ENCODE peak calls at places on chromosome 11, in five cellular contexts. One of them, this sample, is unnamed.

GRCh38 chr11:69807416-69807815 is 11.8 kb downstream of the FGF3 start:
- DNase-seq in SK-N-SH: no peak
- DNase-seq in BJ: no peak
- DNase-seq in hepatocyte: no peak
- DNase-seq in neuronal stem cell: no peak
- DNase-seq in this sample: no peak

GRCh38 chr11:32231909-32232493 is 141.1 kb downstream of the RCN1 start:
- DNase-seq in neuronal stem cell: peak; percentile 39
- DNase-seq in SK-N-SH: peak; percentile 33
- DNase-seq in hepatocyte: peak; percentile 48
- DNase-seq in BJ: no peak
- DNase-seq in this sample: peak; percentile 62

GRCh38 chr11:96393753-96394348 is 4.0 kb downstream of the JRKL start:
- DNase-seq in hepatocyte: peak; percentile 53
- DNase-seq in SK-N-SH: peak; percentile 45
- DNase-seq in BJ: no peak
- DNase-seq in neuronal stem cell: no peak
- DNase-seq in this sample: peak; percentile 30

GRCh38 chr11:85768473-85769146 is 42.3 kb downstream of the SYTL2 start:
- DNase-seq in BJ: no peak
- DNase-seq in hepatocyte: no peak
- DNase-seq in neuronal stem cell: no peak
- DNase-seq in SK-N-SH: no peak
- DNase-seq in this sample: no peak

GRCh38 chr11:67409261-67409666 is 5.4 kb downstream of the TBC1D10C start:
- DNase-seq in hepatocyte: no peak
- DNase-seq in SK-N-SH: no peak
- DNase-seq in neuronal stem cell: no peak
- DNase-seq in BJ: no peak
- DNase-seq in this sample: peak; percentile 73

GRCh38 chr11:11742486-11742885 is 99.3 kb upstream of the USP47 start:
- DNase-seq in hepatocyte: no peak
- DNase-seq in neuronal stem cell: no peak
- DNase-seq in SK-N-SH: no peak
- DNase-seq in BJ: no peak
- DNase-seq in this sample: no peak

GRCh38 chr11:68007498-68008380 is 2.4 kb upstream of the ALDH3B1 start:
- DNase-seq in neuronal stem cell: no peak
- DNase-seq in SK-N-SH: no peak
- DNase-seq in BJ: no peak
- DNase-seq in hepatocyte: no peak
- DNase-seq in this sample: no peak

GRCh38 chr11:70078095-70078795 is at the start of gene ANO1:
- DNase-seq in neuronal stem cell: no peak
- DNase-seq in hepatocyte: peak; percentile 53
- DNase-seq in BJ: no peak
- DNase-seq in SK-N-SH: peak; percentile 79
- DNase-seq in this sample: peak; percentile 88

GRCh38 chr11:58768137-58768536 is 36.4 kb upstream of the GLYAT start:
- DNase-seq in neuronal stem cell: no peak
- DNase-seq in SK-N-SH: no peak
- DNase-seq in BJ: no peak
- DNase-seq in hepatocyte: no peak
- DNase-seq in this sample: no peak

GRCh38 chr11:26830757-26831156 is 108.9 kb upstream of the SLC5A12 start:
- DNase-seq in SK-N-SH: no peak
- DNase-seq in hepatocyte: no peak
- DNase-seq in neuronal stem cell: no peak
- DNase-seq in BJ: no peak
- DNase-seq in this sample: no peak

GRCh38 chr11:18974192-18974591 is 35.0 kb upstream of the MRGPRX1 start:
- DNase-seq in BJ: no peak
- DNase-seq in SK-N-SH: no peak
- DNase-seq in hepatocyte: no peak
- DNase-seq in neuronal stem cell: no peak
- DNase-seq in this sample: peak; percentile 17

GRCh38 chr11:113373981-113374560 is 13.5 kb upstream of the ANKK1 start:
- DNase-seq in SK-N-SH: no peak
- DNase-seq in BJ: no peak
- DNase-seq in hepatocyte: no peak
- DNase-seq in neuronal stem cell: no peak
- DNase-seq in this sample: no peak

GRCh38 chr11:12696911-12697581 is 22.8 kb downstream of the TEAD1 start:
- DNase-seq in neuronal stem cell: no peak
- DNase-seq in SK-N-SH: no peak
- DNase-seq in BJ: no peak
- DNase-seq in hepatocyte: no peak
- DNase-seq in this sample: no peak

GRCh38 chr11:46639197-46639839 is 22.0 kb downstream of the ATG13 start:
- DNase-seq in neuronal stem cell: no peak
- DNase-seq in BJ: no peak
- DNase-seq in SK-N-SH: no peak
- DNase-seq in hepatocyte: no peak
- DNase-seq in this sample: no peak
- H3K4me3 ChIP-seq in neuronal stem cell: no peak overlapping the region
- H3K4me3 ChIP-seq in BJ: no peak overlapping the region
- H3K4me3 ChIP-seq in SK-N-SH: no peak overlapping the region
- H3K4me3 ChIP-seq in hepatocyte: no peak overlapping the region
- H3K4me3 ChIP-seq in this sample: no peak overlapping the region

GRCh38 chr11:43582024-43582836 is 98.3 kb upstream of the HSD17B12 start:
- DNase-seq in neuronal stem cell: no peak
- DNase-seq in hepatocyte: no peak
- DNase-seq in SK-N-SH: peak; percentile 38
- DNase-seq in BJ: no peak
- DNase-seq in this sample: peak; percentile 57
- H3K27me3 ChIP-seq in neuronal stem cell: peaks cover 98% of the 10 kb centered on the region
- H3K27me3 ChIP-seq in hepatocyte: peaks cover 93% of the 10 kb centered on the region
- H3K27me3 ChIP-seq in SK-N-SH: peaks cover 67% of the 10 kb centered on the region
- H3K27me3 ChIP-seq in BJ: peaks cover 46% of the 10 kb centered on the region
- H3K27me3 ChIP-seq in this sample: peaks cover 84% of the 10 kb centered on the region

GRCh38 chr11:71183878-71184277 is 68.5 kb downstream of the SHANK2 start:
- DNase-seq in SK-N-SH: no peak
- DNase-seq in hepatocyte: no peak
- DNase-seq in neuronal stem cell: no peak
- DNase-seq in BJ: no peak
- DNase-seq in this sample: no peak
- H3K4me3 ChIP-seq in SK-N-SH: no peak overlapping the region
- H3K4me3 ChIP-seq in hepatocyte: no peak overlapping the region
- H3K4me3 ChIP-seq in neuronal stem cell: no peak overlapping the region
- H3K4me3 ChIP-seq in BJ: no peak overlapping the region
- H3K4me3 ChIP-seq in this sample: no peak overlapping the region

DNA sequence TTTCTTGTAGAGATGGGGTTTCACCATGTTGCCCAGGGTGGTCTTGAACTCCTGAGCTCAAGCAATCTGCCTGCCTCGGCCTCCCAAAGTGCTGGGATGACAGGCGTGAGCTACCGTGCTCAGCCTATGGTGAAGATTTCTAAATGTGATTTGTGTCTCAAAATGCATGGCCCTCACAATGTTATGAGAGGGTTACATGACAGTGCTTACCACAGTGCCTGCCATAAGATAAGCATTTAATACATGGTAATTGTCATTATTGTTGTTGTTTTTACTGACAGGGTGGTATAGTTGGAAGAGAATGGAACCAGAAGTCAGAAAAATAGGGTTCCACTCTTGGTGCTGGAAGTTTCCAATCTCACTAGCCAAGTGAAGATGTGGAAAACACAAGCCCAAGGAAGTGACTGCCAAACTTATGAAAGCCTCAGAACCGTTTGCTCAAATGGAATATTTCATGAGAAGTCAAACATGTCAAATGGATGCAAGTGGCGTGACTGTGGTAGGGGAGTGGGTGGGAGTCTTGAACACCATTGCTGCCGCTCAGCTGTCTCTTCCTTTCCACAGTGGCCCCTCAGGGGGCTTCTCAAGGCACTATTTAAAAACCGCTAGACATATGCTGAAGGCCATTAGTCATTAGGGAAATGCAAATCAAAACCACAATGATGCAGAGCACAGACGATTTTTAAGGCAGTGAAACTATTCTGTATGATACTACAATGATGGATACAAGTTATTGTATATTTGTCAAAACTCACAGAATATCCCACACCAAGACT is 29.1 kb upstream of the LMO2 start:
- DNase-seq in neuronal stem cell: no peak
- DNase-seq in BJ: no peak
- DNase-seq in hepatocyte: no peak
- DNase-seq in SK-N-SH: no peak
- DNase-seq in this sample: no peak
- H3K27me3 ChIP-seq in neuronal stem cell: no peaks in the 10 kb centered on the region
- H3K27me3 ChIP-seq in BJ: peaks cover 9% of the 10 kb centered on the region
- H3K27me3 ChIP-seq in hepatocyte: no peaks in the 10 kb centered on the region
- H3K27me3 ChIP-seq in SK-N-SH: peaks cover 19% of the 10 kb centered on the region
- H3K27me3 ChIP-seq in this sample: no peaks in the 10 kb centered on the region

GRCh38 chr11:123482225-123482624 is 52.2 kb downstream of the GRAMD1B start:
- DNase-seq in hepatocyte: no peak
- DNase-seq in neuronal stem cell: no peak
- DNase-seq in SK-N-SH: no peak
- DNase-seq in BJ: no peak
- DNase-seq in this sample: no peak
- H3K4me3 ChIP-seq in hepatocyte: no peak overlapping the region
- H3K4me3 ChIP-seq in neuronal stem cell: no peak overlapping the region
- H3K4me3 ChIP-seq in SK-N-SH: no peak overlapping the region
- H3K4me3 ChIP-seq in BJ: no peak overlapping the region
- H3K4me3 ChIP-seq in this sample: no peak overlapping the region

DNA sequence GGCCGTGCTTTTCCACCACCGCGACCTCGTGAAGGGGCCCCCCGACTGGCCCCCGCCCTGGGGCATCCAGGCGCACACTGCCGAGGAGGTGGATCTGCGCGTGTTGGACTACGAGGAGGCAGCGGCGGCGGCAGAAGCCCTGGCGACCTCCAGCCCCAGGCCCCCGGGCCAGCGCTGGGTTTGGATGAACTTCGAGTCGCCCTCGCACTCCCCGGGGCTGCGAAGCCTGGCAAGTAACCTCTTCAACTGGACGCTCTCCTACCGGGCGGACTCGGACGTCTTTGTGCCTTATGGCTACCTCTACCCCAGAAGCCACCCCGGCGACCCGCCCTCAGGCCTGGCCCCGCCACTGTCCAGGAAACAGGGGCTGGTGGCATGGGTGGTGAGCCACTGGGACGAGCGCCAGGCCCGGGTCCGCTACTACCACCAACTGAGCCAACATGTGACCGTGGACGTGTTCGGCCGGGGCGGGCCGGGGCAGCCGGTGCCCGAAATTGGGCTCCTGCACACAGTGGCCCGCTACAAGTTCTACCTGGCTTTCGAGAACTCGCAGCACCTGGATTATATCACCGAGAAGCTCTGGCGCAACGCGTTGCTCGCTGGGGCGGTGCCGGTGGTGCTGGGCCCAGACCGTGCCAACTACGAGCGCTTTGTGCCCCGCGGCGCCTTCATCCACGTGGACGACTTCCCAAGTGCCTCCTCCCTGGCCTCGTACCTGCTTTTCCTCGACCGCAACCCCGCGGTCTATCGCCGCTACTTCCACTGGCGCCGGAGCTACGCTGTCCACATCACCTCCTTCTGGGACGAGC is 1.3 kb downstream of the FUT4 start:
- DNase-seq in neuronal stem cell: peak; percentile 11
- DNase-seq in SK-N-SH: no peak
- DNase-seq in hepatocyte: peak; percentile 64
- DNase-seq in BJ: no peak
- DNase-seq in this sample: peak; percentile 75
- H3K27me3 ChIP-seq in neuronal stem cell: peaks cover 76% of the 10 kb centered on the region
- H3K27me3 ChIP-seq in SK-N-SH: no peaks in the 10 kb centered on the region
- H3K27me3 ChIP-seq in hepatocyte: no peaks in the 10 kb centered on the region
- H3K27me3 ChIP-seq in BJ: no peaks in the 10 kb centered on the region
- H3K27me3 ChIP-seq in this sample: peaks cover 16% of the 10 kb centered on the region

GRCh38 chr11:119741369-119742262 is 12.6 kb upstream of the NECTIN1 start:
- DNase-seq in neuronal stem cell: peak; percentile 56
- DNase-seq in BJ: no peak
- DNase-seq in hepatocyte: peak; percentile 62
- DNase-seq in SK-N-SH: no peak
- DNase-seq in this sample: peak; percentile 97
- H3K4me3 ChIP-seq in neuronal stem cell: no peak overlapping the region
- H3K4me3 ChIP-seq in BJ: no peak overlapping the region
- H3K4me3 ChIP-seq in hepatocyte: no peak overlapping the region
- H3K4me3 ChIP-seq in SK-N-SH: no peak overlapping the region
- H3K4me3 ChIP-seq in this sample: peak overlapping the region; percentile 55